ENCODE peak calls at places on chromosome 4, in six cellular contexts. J, O, F, T, Q and L are unnamed samples.

GRCh38 chr4:57234252-57234775 is 124.1 kb upstream of the IGFBP7 start:
- DNase-seq in J (no peak), O (no peak), F (no peak), T (no peak), Q (no peak), L (no peak)

GRCh38 chr4:145437466-145437865 is 44.2 kb upstream of the SMAD1 start:
- DNase-seq in J (no peak), O (no peak), F (no peak), T (no peak), Q (no peak), L (no peak)

GRCh38 chr4:113637363-113637762 is 124.2 kb downstream of the CAMK2D start:
- DNase-seq in J (no peak), O (no peak), F (no peak), T (no peak), Q (no peak), L (no peak)

GRCh38 chr4:7327341-7327885 is 107.3 kb downstream of the PSAPL1 start:
- DNase-seq in J (no peak), O (no peak), F (no peak), T (no peak), Q (no peak), L (no peak)

GRCh38 chr4:133379681-133380438 is 230.8 kb downstream of the PCDH10 start:
- DNase-seq in J (no peak), O (peak; percentile 31), F (no peak), T (no peak), Q (no peak), L (no peak)

GRCh38 chr4:91990726-91991125 is 313.0 kb upstream of the GRID2 start:
- DNase-seq in J (no peak), O (no peak), F (no peak), T (no peak), Q (no peak), L (no peak)

GRCh38 chr4:125041372-125041930 is 273.3 kb upstream of the FAT4 start:
- DNase-seq in J (no peak), O (no peak), F (no peak), T (no peak), Q (no peak), L (no peak)

GRCh38 chr4:138728566-138728965 is 287.0 kb upstream of the NOCT start:
- DNase-seq in J (peak; percentile 35), O (no peak), F (no peak), T (no peak), Q (no peak), L (no peak)

GRCh38 chr4:87985097-87985886 is 9.8 kb downstream of the SPP1 start:
- DNase-seq in J (peak; percentile 63), O (peak; percentile 81), F (peak; percentile 24), T (no peak), Q (peak; percentile 88), L (peak; percentile 58)

GRCh38 chr4:52059372-52059771 is 8.3 kb downstream of the SPATA18 start:
- DNase-seq in J (no peak), O (no peak), F (no peak), T (no peak), Q (peak; percentile 32), L (no peak)

GRCh38 chr4:77938560-77938959 is 75.9 kb downstream of the MRPL1 start:
- DNase-seq in J (no peak), O (no peak), F (no peak), T (no peak), Q (no peak), L (no peak)

GRCh38 chr4:140188975-140189374 is 35.0 kb upstream of the MAML3 start:
- DNase-seq in J (no peak), O (no peak), F (no peak), T (no peak), Q (no peak), L (no peak)

GRCh38 chr4:11704136-11704535 is 275.4 kb upstream of the HS3ST1 start:
- DNase-seq in J (no peak), O (no peak), F (no peak), T (no peak), Q (no peak), L (no peak)

GRCh38 chr4:99404595-99405287 is 30.4 kb downstream of the ADH7 start:
- DNase-seq in J (no peak), O (no peak), F (peak; percentile 28), T (no peak), Q (no peak), L (no peak)

GRCh38 chr4:7683126-7683703 is 248.5 kb upstream of the PSAPL1 start:
- DNase-seq in J (no peak), O (no peak), F (no peak), T (no peak), Q (no peak), L (no peak)

GRCh38 chr4:52979020-52979419 is 116.9 kb downstream of the RASL11B start:
- DNase-seq in J (no peak), O (no peak), F (no peak), T (no peak), Q (no peak), L (peak; percentile 38)

GRCh38 chr4:181504846-181505374 is 738.3 kb upstream of the TENM3 start:
- DNase-seq in J (peak; percentile 97), O (no peak), F (no peak), T (no peak), Q (no peak), L (no peak)

GRCh38 chr4:100900134-100900533 is 382.3 kb upstream of the EMCN start:
- DNase-seq in J (no peak), O (no peak), F (no peak), T (no peak), Q (no peak), L (no peak)

GRCh38 chr4:128821151-128821550 is 11.7 kb downstream of the JADE1 start:
- DNase-seq in J (no peak), O (no peak), F (no peak), T (no peak), Q (no peak), L (no peak)

GRCh38 chr4:54277691-54278090 is 48.6 kb downstream of the PDGFRA start:
- DNase-seq in J (no peak), O (no peak), F (no peak), T (no peak), Q (no peak), L (no peak)

GRCh38 chr4:3312362-3312761 is 19.5 kb downstream of the RGS12 start:
- DNase-seq in J (no peak), O (peak; percentile 8), F (no peak), T (no peak), Q (no peak), L (no peak)

GRCh38 chr4:27239651-27240050 is 379.0 kb downstream of the STIM2 start:
- DNase-seq in J (no peak), O (no peak), F (no peak), T (no peak), Q (no peak), L (no peak)

GRCh38 chr4:140092094-140092820 is 61.7 kb downstream of the MAML3 start:
- DNase-seq in J (peak; percentile 91), O (peak; percentile 81), F (no peak), T (no peak), Q (peak; percentile 47), L (peak; percentile 83)

GRCh38 chr4:108029321-108029720 is 39.6 kb downstream of the HADH start:
- DNase-seq in J (no peak), O (no peak), F (no peak), T (no peak), Q (no peak), L (no peak)

GRCh38 chr4:8078610-8079015 is 80.0 kb downstream of the ABLIM2 start:
- DNase-seq in J (no peak), O (no peak), F (no peak), T (no peak), Q (no peak), L (no peak)

GRCh38 chr4:16995451-16995850 is 97.0 kb upstream of the LDB2 start:
- DNase-seq in J (no peak), O (peak; percentile 60), F (no peak), T (no peak), Q (no peak), L (no peak)

GRCh38 chr4:117783716-117784115 is 250.6 kb upstream of the NDST3 start:
- DNase-seq in J (no peak), O (no peak), F (no peak), T (no peak), Q (no peak), L (no peak)

GRCh38 chr4:8647094-8647570 is 54.6 kb downstream of the CPZ start:
- DNase-seq in J (no peak), O (no peak), F (no peak), T (no peak), Q (no peak), L (no peak)

GRCh38 chr4:105594094-105595010 is 41.9 kb downstream of the ARHGEF38 start:
- DNase-seq in J (no peak), O (no peak), F (no peak), T (no peak), Q (no peak), L (no peak)

GRCh38 chr4:138669479-138670165 is 346.0 kb upstream of the NOCT start:
- DNase-seq in J (no peak), O (no peak), F (no peak), T (no peak), Q (no peak), L (no peak)

GRCh38 chr4:88908521-88908920 is 148.5 kb downstream of the FAM13A start:
- DNase-seq in J (no peak), O (no peak), F (no peak), T (no peak), Q (no peak), L (no peak)

GRCh38 chr4:4368821-4369580 is 17.9 kb upstream of the NSG1 start:
- DNase-seq in J (no peak), O (no peak), F (no peak), T (no peak), Q (no peak), L (no peak)

GRCh38 chr4:3416821-3417221 is 24.9 kb upstream of the HGFAC start:
- DNase-seq in J (no peak), O (peak; percentile 25), F (no peak), T (no peak), Q (no peak), L (no peak)